ENCODE peak calls at places on chromosomes 4 and X, in five cellular contexts. One of them, this sample, is unnamed.
A peak's percentile ranks its signal among the peaks of the same experiment; 100 is the strongest.

GRCh38 chrX:107978707-107979307 is 3.4 kb downstream of the TEX13B start:
- DNase-seq in NCI-H2081: peak; percentile 25
- DNase-seq in A549: peak; percentile 18
- DNase-seq in AG04449: no peak
- DNase-seq in CD8-positive, alpha-beta memory T cell: no peak
- DNase-seq in this sample: no peak

GRCh38 chrX:109954333-109954732 is 48.6 kb upstream of the TMEM164 start:
- DNase-seq in NCI-H2081: no peak
- DNase-seq in A549: no peak
- DNase-seq in AG04449: no peak
- DNase-seq in CD8-positive, alpha-beta memory T cell: no peak
- DNase-seq in this sample: no peak

GRCh38 chrX:50072110-50072509 is 128.7 kb downstream of the AKAP4 start:
- DNase-seq in NCI-H2081: no peak
- DNase-seq in A549: no peak
- DNase-seq in AG04449: no peak
- DNase-seq in CD8-positive, alpha-beta memory T cell: no peak
- DNase-seq in this sample: no peak

GRCh38 chrX:136768469-136769084 is 12.2 kb downstream of the ARHGEF6 start:
- DNase-seq in NCI-H2081: peak; percentile 32
- DNase-seq in A549: no peak
- DNase-seq in AG04449: peak; percentile 63
- DNase-seq in CD8-positive, alpha-beta memory T cell: no peak
- DNase-seq in this sample: peak; percentile 19

GRCh38 chr4:27278615-27279014 is 418.0 kb downstream of the STIM2 start:
- DNase-seq in NCI-H2081: no peak
- DNase-seq in A549: no peak
- DNase-seq in AG04449: no peak
- DNase-seq in CD8-positive, alpha-beta memory T cell: no peak
- DNase-seq in this sample: no peak

GRCh38 chrX:53379747-53380146 is 42.7 kb downstream of the SMC1A start:
- DNase-seq in NCI-H2081: no peak
- DNase-seq in A549: no peak
- DNase-seq in AG04449: no peak
- DNase-seq in CD8-positive, alpha-beta memory T cell: no peak
- DNase-seq in this sample: no peak

GRCh38 chrX:9874483-9874882 is 88.3 kb downstream of the SHROOM2 start:
- DNase-seq in NCI-H2081: no peak
- DNase-seq in A549: no peak
- DNase-seq in AG04449: no peak
- DNase-seq in CD8-positive, alpha-beta memory T cell: no peak
- DNase-seq in this sample: no peak

GRCh38 chr4:2804449-2804972 is 11.6 kb downstream of the SH3BP2 start:
- DNase-seq in NCI-H2081: no peak
- DNase-seq in A549: no peak
- DNase-seq in AG04449: no peak
- DNase-seq in CD8-positive, alpha-beta memory T cell: no peak
- DNase-seq in this sample: no peak

GRCh38 chrX:7088968-7089615 is 58.4 kb upstream of the STS start:
- DNase-seq in NCI-H2081: peak; percentile 45
- DNase-seq in A549: no peak
- DNase-seq in AG04449: no peak
- DNase-seq in CD8-positive, alpha-beta memory T cell: no peak
- DNase-seq in this sample: peak; percentile 16

GRCh38 chrX:110402091-110402854 is 43.6 kb downstream of the RTL9 start:
- DNase-seq in NCI-H2081: no peak
- DNase-seq in A549: peak; percentile 24
- DNase-seq in AG04449: no peak
- DNase-seq in CD8-positive, alpha-beta memory T cell: no peak
- DNase-seq in this sample: no peak

GRCh38 chr4:37646237-37646636 is 39.9 kb downstream of the RELL1 start:
- DNase-seq in NCI-H2081: no peak
- DNase-seq in A549: no peak
- DNase-seq in AG04449: no peak
- DNase-seq in CD8-positive, alpha-beta memory T cell: no peak
- DNase-seq in this sample: no peak

GRCh38 chr4:183124228-183124627 is 25.2 kb downstream of the WWC2 start:
- DNase-seq in NCI-H2081: no peak
- DNase-seq in A549: no peak
- DNase-seq in AG04449: no peak
- DNase-seq in CD8-positive, alpha-beta memory T cell: no peak
- DNase-seq in this sample: no peak

GRCh38 chr4:10590896-10591295 is 93.7 kb downstream of the CLNK start:
- DNase-seq in NCI-H2081: no peak
- DNase-seq in A549: no peak
- DNase-seq in AG04449: no peak
- DNase-seq in CD8-positive, alpha-beta memory T cell: no peak
- DNase-seq in this sample: no peak

GRCh38 chr4:94127707-94128328 is 79.8 kb upstream of the SMARCAD1 start:
- DNase-seq in NCI-H2081: peak; percentile 2
- DNase-seq in A549: peak; percentile 21
- DNase-seq in AG04449: no peak
- DNase-seq in CD8-positive, alpha-beta memory T cell: no peak
- DNase-seq in this sample: no peak

GRCh38 chrX:40158036-40158706 is 60.4 kb upstream of the BCOR start:
- DNase-seq in NCI-H2081: peak; percentile 64
- DNase-seq in A549: peak; percentile 70
- DNase-seq in AG04449: no peak
- DNase-seq in CD8-positive, alpha-beta memory T cell: no peak
- DNase-seq in this sample: no peak

GRCh38 chr4:142088906-142089305 is 452.5 kb downstream of the IL15 start:
- DNase-seq in NCI-H2081: no peak
- DNase-seq in A549: no peak
- DNase-seq in AG04449: peak; percentile 29
- DNase-seq in CD8-positive, alpha-beta memory T cell: no peak
- DNase-seq in this sample: no peak

GRCh38 chrX:15789979-15790765 is at the start of gene ZRSR2:
- DNase-seq in NCI-H2081: peak; percentile 90
- DNase-seq in A549: peak; percentile 75
- DNase-seq in AG04449: no peak
- DNase-seq in CD8-positive, alpha-beta memory T cell: peak; percentile 78
- DNase-seq in this sample: peak; percentile 91

GRCh38 chr4:76199664-76200211 is 13.9 kb downstream of the SCARB2 start:
- DNase-seq in NCI-H2081: no peak
- DNase-seq in A549: no peak
- DNase-seq in AG04449: no peak
- DNase-seq in CD8-positive, alpha-beta memory T cell: no peak
- DNase-seq in this sample: no peak

GRCh38 chr4:92021788-92022187 is 282.0 kb upstream of the GRID2 start:
- DNase-seq in NCI-H2081: no peak
- DNase-seq in A549: no peak
- DNase-seq in AG04449: no peak
- DNase-seq in CD8-positive, alpha-beta memory T cell: no peak
- DNase-seq in this sample: no peak

This sample was measured in effector CD4-positive, alpha-beta T cell.